ENCODE peak calls at places on chromosomes 11 and 22, in seven cellular contexts. F, D, X, N, H, O and I are unnamed samples.
A peak's percentile ranks its signal among the peaks of the same experiment; 100 is the strongest.

GRCh38 chr11:67033661-67034166 is 10.8 kb downstream of the SYT12 start:
- DNase-seq in H (peak; percentile 97), O (peak; percentile 91), N (no peak), X (no peak), F (no peak), D (no peak), I (peak; percentile 93)

GRCh38 chr11:113506461-113506860 is 31.3 kb upstream of the DRD2 start:
- DNase-seq in H (no peak), O (no peak), F (no peak), X (no peak), N (no peak), D (no peak), I (no peak)

GRCh38 chr11:122863704-122864326 is 18.7 kb upstream of the JHY start:
- DNase-seq in F (peak; percentile 64), N (no peak), H (peak; percentile 75), D (no peak), O (peak; percentile 64), X (peak; percentile 51), I (no peak)

GRCh38 chr11:128716661-128717210 is 22.9 kb downstream of the FLI1 start:
- DNase-seq in F (no peak), X (peak; percentile 71), N (no peak), O (peak; percentile 79), D (no peak), H (peak; percentile 57), I (no peak)

GRCh38 chr11:87908086-87908485 is 267.2 kb downstream of the RAB38 start:
- DNase-seq in X (no peak), D (no peak), O (no peak), F (no peak), N (no peak), H (no peak), I (no peak)

GRCh38 chr11:127275771-127276170 is 275.2 kb upstream of the KIRREL3 start:
- DNase-seq in X (no peak), F (no peak), N (no peak), D (no peak), O (no peak), H (no peak), I (no peak)

GRCh38 chr11:9264381-9265210 is 554 bp downstream of the DENND5A start:
- DNase-seq in D (peak; percentile 47), H (peak; percentile 93), O (peak; percentile 83), N (peak; percentile 31), F (peak; percentile 81), X (peak; percentile 39), I (no peak)

GRCh38 chr11:119479685-119480275 is 56.8 kb upstream of the THY1 start:
- DNase-seq in N (no peak), F (no peak), H (peak; percentile 75), D (no peak), O (peak; percentile 67), X (no peak), I (no peak)

GRCh38 chr11:19101803-19102520 is 15.0 kb upstream of the ZDHHC13 start:
- DNase-seq in O (no peak), X (no peak), D (no peak), F (peak; percentile 20), N (no peak), H (no peak), I (no peak)

GRCh38 chr22:22111267-22111751 is 128.7 kb upstream of the TOP3B start:
- DNase-seq in X (no peak), D (no peak), F (peak; percentile 49), H (peak; percentile 90), N (no peak), O (peak; percentile 58), I (peak; percentile 77)

GRCh38 chr11:65793144-65793581 is 6.3 kb downstream of the OVOL1 start:
- DNase-seq in N (no peak), O (no peak), F (peak; percentile 10), D (peak; percentile 95), X (no peak), H (no peak), I (no peak)

GRCh38 chr11:111795333-111795985 is 29.3 kb upstream of the PPP2R1B start:
- DNase-seq in F (no peak), D (no peak), H (peak; percentile 93), N (no peak), O (no peak), X (no peak), I (peak; percentile 39)

GRCh38 chr11:61891331-61892084 is at the start of gene FADS3:
- DNase-seq in F (peak; percentile 92), N (peak; percentile 83), D (peak; percentile 91), X (peak; percentile 40), O (peak; percentile 89), H (peak; percentile 87), I (no peak)

GRCh38 chr11:12164061-12165014 is 53.9 kb downstream of the MICAL2 start:
- DNase-seq in F (peak; percentile 48), X (no peak), D (no peak), O (peak; percentile 81), N (no peak), H (peak; percentile 88), I (no peak)

GRCh38 chr22:36734171-36735058 is 30.9 kb upstream of the CACNG2 start:
- DNase-seq in O (peak; percentile 34), D (peak; percentile 21), N (no peak), H (peak; percentile 89), X (no peak), F (no peak), I (no peak)

GRCh38 chr11:118911880-118912741 is 13.6 kb downstream of the BCL9L start:
- DNase-seq in O (peak; percentile 89), F (peak; percentile 96), H (peak; percentile 96), D (no peak), N (no peak), X (peak; percentile 51), I (peak; percentile 75)

GRCh38 chr22:21845558-21846452 is 21.6 kb downstream of the MAPK1 start:
- DNase-seq in H (no peak), O (no peak), D (no peak), N (no peak), X (no peak), F (no peak), I (no peak)

DNA sequence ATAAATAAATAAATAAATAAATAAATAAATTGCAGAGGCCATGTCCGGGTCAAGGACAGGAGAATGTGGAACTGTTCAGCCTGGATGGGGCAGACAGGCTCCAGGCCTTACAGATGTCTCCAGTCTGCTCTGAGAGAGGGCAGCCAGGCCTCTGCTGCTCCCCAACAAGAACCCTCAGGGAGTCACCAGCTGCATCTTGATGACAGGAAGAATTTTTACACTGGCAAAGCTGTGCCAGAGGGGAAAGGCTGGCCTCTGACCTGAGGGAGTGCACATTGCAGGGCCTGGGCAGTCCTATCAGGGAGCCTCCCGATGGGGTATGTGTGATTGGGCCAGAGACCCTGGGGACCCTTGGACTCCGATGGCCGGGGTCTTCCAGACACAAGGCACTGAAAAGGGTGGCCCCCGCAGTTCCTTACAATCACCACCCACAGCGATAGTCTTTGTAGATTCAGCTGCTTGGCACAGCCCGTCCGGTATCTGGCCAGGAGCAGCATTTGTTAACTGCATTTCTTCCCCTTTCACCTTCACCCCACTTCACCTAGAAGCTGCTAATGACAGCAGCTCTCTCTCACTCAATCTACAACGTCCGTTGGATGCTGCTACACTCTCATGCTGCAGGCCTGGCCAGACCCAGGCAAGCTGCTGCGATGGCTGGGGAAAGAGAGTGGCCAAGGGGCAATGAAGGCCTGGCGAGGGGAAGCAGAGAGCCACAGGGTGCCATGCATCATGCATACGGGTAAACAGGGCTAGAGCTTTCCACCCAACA is 8.1 kb downstream of the MOGAT2 start:
- DNase-seq in N (no peak), F (no peak), O (no peak), H (no peak), D (no peak), X (no peak), I (no peak)
- H3K9me3 ChIP-seq in N (no peaks in the 10 kb centered on the region), F (no peaks in the 10 kb centered on the region), O (no peaks in the 10 kb centered on the region), H (no peaks in the 10 kb centered on the region), D (no peaks in the 10 kb centered on the region), X (no peaks in the 10 kb centered on the region), I (no peaks in the 10 kb centered on the region)

DNA sequence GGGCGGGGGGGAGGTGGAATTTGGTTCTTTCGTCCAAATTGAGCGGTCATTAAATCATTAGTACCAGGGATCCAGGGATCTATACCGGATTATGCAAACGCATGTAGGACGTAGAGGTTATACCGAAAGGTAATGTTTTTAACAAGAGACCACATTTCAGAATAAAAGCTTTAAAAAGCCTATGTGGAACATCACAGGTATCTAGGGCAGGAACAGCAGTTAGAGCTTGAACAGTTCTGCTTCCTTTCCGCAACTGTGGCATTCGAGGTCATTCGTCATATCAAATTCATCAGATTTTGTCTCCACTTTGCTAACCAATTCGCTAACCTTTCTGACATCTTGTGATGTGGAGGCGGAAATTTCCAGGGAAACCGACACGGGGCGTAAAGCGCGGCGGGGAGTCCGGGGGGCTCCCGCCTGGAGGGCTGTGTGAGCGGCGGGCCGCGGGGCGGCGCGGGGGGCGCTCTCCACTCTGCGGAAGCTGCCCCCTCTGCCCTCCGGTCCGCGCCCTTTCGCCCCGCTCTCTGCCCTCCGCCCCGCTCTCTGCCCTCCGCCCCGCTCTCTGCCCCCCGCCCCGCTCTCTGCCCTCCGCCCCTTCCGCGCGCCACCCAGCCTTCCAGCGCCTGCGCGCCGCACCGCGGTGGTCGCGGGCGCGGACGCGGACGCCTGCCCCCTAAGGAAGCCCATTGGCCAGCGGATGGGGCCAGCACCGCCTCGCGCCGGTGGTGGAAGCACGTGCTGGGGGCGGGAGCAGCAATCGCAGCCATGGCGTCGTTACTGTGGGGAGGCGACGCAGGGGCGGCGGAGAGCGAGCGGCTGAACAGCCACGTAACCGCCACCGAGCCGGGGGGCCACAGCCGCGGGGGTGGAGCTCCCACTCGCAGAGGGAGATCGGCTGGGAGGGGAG is at the start of gene DDX25:
- DNase-seq in H (no peak), D (no peak), O (no peak), X (peak; percentile 29), N (peak; percentile 51), F (peak; percentile 43), I (no peak)
- H3K4me3 ChIP-seq in H (peak within 1 kb of the TSS; percentile 98), D (peak within 1 kb of the TSS; percentile 56), O (peak within 1 kb of the TSS; percentile 90), X (peak within 1 kb of the TSS; percentile 91), N (peak within 1 kb of the TSS; percentile 62), F (peak within 1 kb of the TSS; percentile 49), I (peak within 1 kb of the TSS; percentile 7)

DNA sequence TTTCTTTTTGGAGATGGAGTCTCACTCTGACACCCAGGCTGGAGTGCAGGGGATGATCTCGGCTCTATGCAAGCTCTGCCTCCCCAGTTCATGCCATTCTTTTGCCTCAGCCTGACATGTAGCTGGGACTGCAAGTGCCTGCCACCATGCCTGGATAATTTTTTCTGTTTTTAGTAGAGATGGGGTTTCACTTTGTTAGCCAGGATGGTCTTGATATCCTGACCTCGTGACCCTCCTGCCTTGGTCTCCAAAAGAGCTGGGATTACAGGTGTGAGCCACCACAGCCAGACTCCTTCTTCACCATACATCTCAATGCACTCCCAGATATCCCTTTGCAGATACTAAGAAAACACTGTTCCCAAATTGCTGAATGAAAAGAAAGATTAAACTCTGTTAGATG is 224.3 kb downstream of the OR4A5 start:
- DNase-seq in H (no peak), F (no peak), D (no peak), X (no peak), N (no peak), O (no peak), I (no peak)
- H3K9me3 ChIP-seq in H (peaks cover 5% of the 10 kb centered on the region), F (peaks cover 22% of the 10 kb centered on the region), D (peaks cover 31% of the 10 kb centered on the region), X (no peaks in the 10 kb centered on the region), N (no peaks in the 10 kb centered on the region), O (peaks cover 48% of the 10 kb centered on the region), I (peaks cover 6% of the 10 kb centered on the region)

DNA sequence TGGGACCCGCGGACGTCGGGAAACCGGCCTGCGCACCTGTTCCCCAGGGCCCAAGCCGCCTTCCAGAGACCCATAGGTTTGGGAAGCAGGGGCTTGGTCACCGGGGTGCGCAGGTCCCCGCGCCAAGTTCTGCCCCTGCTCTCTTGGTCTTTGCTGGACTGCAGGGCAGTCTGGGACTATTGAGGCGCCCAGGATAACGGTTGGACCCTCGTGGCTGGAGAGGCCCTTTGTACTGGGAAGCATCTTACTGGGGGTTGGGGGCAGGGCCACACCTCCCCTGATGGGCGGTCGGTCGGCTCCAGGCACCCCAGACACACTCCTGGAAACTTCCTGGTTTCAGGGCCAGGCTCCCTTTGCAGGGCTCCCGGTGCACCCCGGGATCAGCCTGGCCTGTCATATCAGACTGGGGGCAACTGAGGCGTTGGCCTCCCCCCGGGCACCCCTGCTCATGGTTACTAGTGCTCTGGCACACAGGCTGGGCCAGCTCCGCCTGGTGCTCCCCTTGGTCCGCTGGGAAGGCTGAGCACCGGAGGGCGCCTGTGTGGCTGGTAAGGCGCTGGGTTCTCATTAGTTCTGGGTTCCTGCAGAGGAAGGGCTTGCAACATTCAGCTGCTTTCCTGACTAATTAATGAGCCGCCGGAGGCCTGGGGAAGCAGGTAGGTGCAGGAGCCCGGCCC is 1250.5 kb downstream of the BRD1 start:
- DNase-seq in H (no peak), X (no peak), O (no peak), F (peak; percentile 29), D (no peak), N (no peak), I (no peak)
- H3K4me3 ChIP-seq in H (no peak overlapping the region), X (no peak overlapping the region), O (no peak overlapping the region), F (no peak overlapping the region), D (peak overlapping the region; percentile 40), N (no peak overlapping the region), I (no peak overlapping the region)